ENCODE peak calls at places on chromosomes 2 and 18, in five cellular contexts. One of them, this sample, is unnamed.

GRCh38 chr18:52288403-52289004 is 51.5 kb upstream of the DCC start:
- DNase-seq in MM.1S: peak
- DNase-seq in HCT116: no peak
- DNase-seq in SK-N-SH: peak
- DNase-seq in neural progenitor cell: peak
- DNase-seq in this sample: peak

GRCh38 chr2:107932483-107932882 is 53.8 kb upstream of the SLC5A7 start:
- DNase-seq in neural progenitor cell: no peak
- DNase-seq in HCT116: no peak
- DNase-seq in MM.1S: no peak
- DNase-seq in SK-N-SH: no peak
- DNase-seq in this sample: peak

GRCh38 chr2:83233284-83233683 is 1225.8 kb downstream of the SUCLG1 start:
- DNase-seq in SK-N-SH: no peak
- DNase-seq in HCT116: peak
- DNase-seq in neural progenitor cell: no peak
- DNase-seq in MM.1S: no peak
- DNase-seq in this sample: peak

GRCh38 chr2:238884812-238885408 is 37.0 kb downstream of the TWIST2 start:
- DNase-seq in HCT116: no peak
- DNase-seq in MM.1S: no peak
- DNase-seq in neural progenitor cell: no peak
- DNase-seq in SK-N-SH: no peak
- DNase-seq in this sample: no peak

GRCh38 chr2:241702405-241703127 is 727 bp downstream of the ING5 start:
- DNase-seq in MM.1S: peak
- DNase-seq in HCT116: peak
- DNase-seq in SK-N-SH: peak
- DNase-seq in neural progenitor cell: peak
- DNase-seq in this sample: peak

GRCh38 chr2:175431054-175431780 is 249.7 kb upstream of the ATP5MC3 start:
- DNase-seq in HCT116: no peak
- DNase-seq in neural progenitor cell: no peak
- DNase-seq in SK-N-SH: no peak
- DNase-seq in MM.1S: no peak
- DNase-seq in this sample: no peak

GRCh38 chr2:138502253-138503086 is 900 bp downstream of the SPOPL start:
- DNase-seq in HCT116: no peak
- DNase-seq in SK-N-SH: peak
- DNase-seq in neural progenitor cell: peak
- DNase-seq in MM.1S: peak
- DNase-seq in this sample: peak

GRCh38 chr2:168198476-168199192 is 48.8 kb downstream of the STK39 start:
- DNase-seq in SK-N-SH: no peak
- DNase-seq in HCT116: peak
- DNase-seq in MM.1S: no peak
- DNase-seq in neural progenitor cell: no peak
- DNase-seq in this sample: peak

GRCh38 chr2:121596221-121597080 is 52.8 kb downstream of the CLASP1 start:
- DNase-seq in MM.1S: no peak
- DNase-seq in HCT116: peak
- DNase-seq in SK-N-SH: peak
- DNase-seq in neural progenitor cell: peak
- DNase-seq in this sample: peak

GRCh38 chr2:206562375-206562774 is 79.9 kb upstream of the FAM237A start:
- DNase-seq in MM.1S: no peak
- DNase-seq in SK-N-SH: no peak
- DNase-seq in neural progenitor cell: no peak
- DNase-seq in HCT116: no peak
- DNase-seq in this sample: peak

GRCh38 chr2:46776687-46777327 is 138.8 kb downstream of the MCFD2 start:
- DNase-seq in HCT116: peak
- DNase-seq in neural progenitor cell: peak
- DNase-seq in SK-N-SH: peak
- DNase-seq in MM.1S: peak
- DNase-seq in this sample: peak

GRCh38 chr2:47720036-47720435 is 62.9 kb upstream of the MSH6 start:
- DNase-seq in neural progenitor cell: no peak
- DNase-seq in HCT116: no peak
- DNase-seq in SK-N-SH: no peak
- DNase-seq in MM.1S: no peak
- DNase-seq in this sample: no peak

GRCh38 chr2:69012310-69013122 is 463 bp upstream of the ANTXR1 start:
- DNase-seq in MM.1S: peak
- DNase-seq in neural progenitor cell: peak
- DNase-seq in HCT116: peak
- DNase-seq in SK-N-SH: peak
- DNase-seq in this sample: peak

GRCh38 chr2:229408356-229408755 is 137.3 kb upstream of the PID1 start:
- DNase-seq in HCT116: peak
- DNase-seq in SK-N-SH: no peak
- DNase-seq in MM.1S: no peak
- DNase-seq in neural progenitor cell: no peak
- DNase-seq in this sample: peak

DNA sequence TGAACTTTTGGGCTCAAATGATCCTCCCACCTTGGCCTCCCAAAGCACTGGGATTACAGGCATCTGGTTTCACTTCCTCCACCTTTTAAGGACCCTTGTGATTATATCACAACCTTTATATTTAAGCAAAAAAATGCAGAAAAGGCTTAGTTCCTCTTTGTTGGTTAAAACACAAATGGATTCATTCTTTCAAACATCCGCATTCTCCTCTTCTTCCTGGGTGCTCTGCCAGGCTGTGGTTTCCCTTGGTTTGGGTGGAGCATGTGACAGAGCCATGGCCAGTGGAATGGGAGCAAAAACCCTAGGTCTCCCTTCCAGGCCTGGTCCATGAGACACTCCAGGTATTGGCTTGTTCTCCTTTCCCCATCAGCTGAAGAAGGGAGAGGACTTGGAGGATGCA is 9.9 kb upstream of the SLC66A3 start:
- DNase-seq in SK-N-SH: no peak
- DNase-seq in MM.1S: no peak
- DNase-seq in HCT116: no peak
- DNase-seq in neural progenitor cell: no peak
- DNase-seq in this sample: no peak
- TF ChIP-seq EZH2phosphoT487 in SK-N-SH: no peak
- TF ChIP-seq EZH2phosphoT487 in MM.1S: no peak
- TF ChIP-seq EZH2phosphoT487 in HCT116: no peak
- TF ChIP-seq EZH2phosphoT487 in neural progenitor cell: no peak
- TF ChIP-seq EZH2phosphoT487 in this sample: no peak

GRCh38 chr2:23148342-23148741 is 236.6 kb upstream of the KLHL29 start:
- DNase-seq in SK-N-SH: no peak
- DNase-seq in MM.1S: no peak
- DNase-seq in neural progenitor cell: no peak
- DNase-seq in HCT116: no peak
- DNase-seq in this sample: no peak

GRCh38 chr2:23146011-23146410 is 239.0 kb upstream of the KLHL29 start:
- DNase-seq in neural progenitor cell: no peak
- DNase-seq in HCT116: no peak
- DNase-seq in SK-N-SH: no peak
- DNase-seq in MM.1S: no peak
- DNase-seq in this sample: no peak

GRCh38 chr2:23145460-23145859 is 239.5 kb upstream of the KLHL29 start:
- DNase-seq in MM.1S: no peak
- DNase-seq in neural progenitor cell: no peak
- DNase-seq in HCT116: no peak
- DNase-seq in SK-N-SH: no peak
- DNase-seq in this sample: no peak
- TF ChIP-seq CTCF in MM.1S: no peak
- TF ChIP-seq CTCF in neural progenitor cell: no peak
- TF ChIP-seq CTCF in HCT116: no peak
- TF ChIP-seq CTCF in SK-N-SH: no peak
- TF ChIP-seq CTCF in this sample: no peak

DNA sequence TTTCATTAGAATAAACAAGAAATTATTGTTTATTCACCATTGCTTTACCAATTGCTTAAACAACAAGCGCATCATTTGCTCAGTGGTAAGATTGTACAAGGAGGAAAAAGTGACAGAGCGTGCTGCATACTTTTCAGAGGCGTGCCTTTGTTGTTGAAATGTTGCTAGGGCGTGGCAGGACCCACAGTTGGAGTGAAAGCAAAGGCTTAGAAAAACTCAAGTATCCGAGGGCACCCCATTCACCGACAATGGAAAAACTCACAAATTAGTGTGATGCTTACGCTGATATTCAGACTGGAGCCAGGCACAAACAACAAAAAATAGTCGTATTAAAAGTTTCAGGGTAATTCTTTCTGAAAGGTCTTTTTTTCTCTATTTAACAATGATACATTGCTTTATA is 37.6 kb upstream of the RTTN start:
- DNase-seq in HCT116: peak
- DNase-seq in MM.1S: no peak
- DNase-seq in SK-N-SH: no peak
- DNase-seq in neural progenitor cell: no peak
- DNase-seq in this sample: peak
- H3K9ac ChIP-seq in HCT116: peak
- H3K9ac ChIP-seq in MM.1S: no peak
- H3K9ac ChIP-seq in SK-N-SH: no peak
- H3K9ac ChIP-seq in neural progenitor cell: no peak
- H3K9ac ChIP-seq in this sample: peak

DNA sequence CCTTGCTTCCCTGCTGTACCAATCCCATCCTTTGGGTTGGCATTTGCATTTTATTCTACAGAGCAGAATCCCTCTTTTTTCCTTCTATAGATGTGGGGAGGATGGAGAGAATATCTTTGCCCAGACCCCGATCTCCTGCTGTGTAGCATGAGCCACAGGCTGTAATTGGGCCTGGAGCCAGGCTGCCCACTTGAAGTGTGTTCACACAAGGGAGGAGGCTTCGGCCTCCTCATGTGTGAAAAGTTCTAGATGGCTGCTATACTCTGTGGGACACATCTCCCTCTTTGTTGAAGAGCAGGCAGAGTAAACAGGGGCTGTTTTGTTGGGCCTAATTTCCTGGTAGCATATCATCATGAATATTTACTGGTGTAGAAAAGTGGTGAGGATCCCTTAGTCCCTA is 126.3 kb downstream of the XRCC5 start:
- DNase-seq in neural progenitor cell: no peak
- DNase-seq in SK-N-SH: no peak
- DNase-seq in MM.1S: no peak
- DNase-seq in HCT116: no peak
- DNase-seq in this sample: no peak
- TF ChIP-seq EZH2phosphoT487 in neural progenitor cell: no peak
- TF ChIP-seq EZH2phosphoT487 in SK-N-SH: no peak
- TF ChIP-seq EZH2phosphoT487 in MM.1S: no peak
- TF ChIP-seq EZH2phosphoT487 in HCT116: no peak
- TF ChIP-seq EZH2phosphoT487 in this sample: no peak

This sample was measured in PC-3.